ENCODE peak calls at places on chromosomes 5 and 9, in nine cellular contexts. F is activated CD8-positive, alpha-beta memory T cell treated with anti-CD3 and anti-CD28 coated beads, Interleukin-2, amount 50 U/mL, for 4 hours; I is adipocyte; R is RWPE1; Y is naive thymus-derived CD8-positive, alpha-beta T cell; G is psoas muscle; S is Right ventricle myocardium superior; P is NCI-H510A treated with DMSO at 0.1 percent for 48 hours; M is fibroblast of the conjunctiva. N is an unnamed sample.

GRCh38 chr9:6938447-6938846 is 180.7 kb downstream of the KDM4C start:
- DNase-seq in F (no peak), I (peak), R (no peak), Y (no peak), G (no peak), S (no peak), P (no peak), M (peak), N (peak)

GRCh38 chr9:28443461-28443860 is 870.2 kb upstream of the C9orf72 start:
- DNase-seq in F (no peak), I (no peak), R (no peak), Y (no peak), G (peak), S (peak), P (no peak), M (no peak), N (no peak)

GRCh38 chr5:103808464-103809106 is 246.0 kb upstream of the NUDT12 start:
- DNase-seq in F (no peak), I (peak), R (peak), Y (no peak), G (no peak), S (no peak), P (peak), M (peak), N (peak)

GRCh38 chr5:76660360-76660759 is 37.2 kb upstream of the F2RL2 start:
- DNase-seq in F (no peak), I (peak), R (no peak), Y (no peak), G (no peak), S (no peak), P (no peak), M (no peak), N (no peak)

GRCh38 chr9:5846080-5846479 is 13.2 kb upstream of the ERMP1 start:
- DNase-seq in F (no peak), I (peak), R (no peak), Y (no peak), G (no peak), S (no peak), P (no peak), M (no peak), N (no peak)

GRCh38 chr9:14096182-14096922 is 217.6 kb downstream of the NFIB start:
- DNase-seq in F (no peak), I (peak), R (no peak), Y (no peak), G (no peak), S (no peak), P (peak), M (peak), N (peak)

GRCh38 chr9:36763778-36764177 is 191.1 kb downstream of the MELK start:
- DNase-seq in F (no peak), I (no peak), R (no peak), Y (no peak), G (no peak), S (no peak), P (no peak), M (no peak), N (no peak)

GRCh38 chr9:18463991-18464390 is 10.0 kb upstream of the ADAMTSL1 start:
- DNase-seq in F (no peak), I (no peak), R (peak), Y (no peak), G (no peak), S (no peak), P (no peak), M (no peak), N (no peak)

GRCh38 chr5:3310551-3311340 is 284.9 kb upstream of the IRX1 start:
- DNase-seq in F (no peak), I (no peak), R (peak), Y (no peak), G (no peak), S (no peak), P (no peak), M (no peak), N (no peak)

N was measured in fibroblast of gingiva.